ENCODE peak calls at places on chromosomes 2 and 18, in ten cellular contexts. B is activated CD4-positive, alpha-beta T cell treated with anti-CD3 and anti-CD28 coated beads, Interleukin-2, amount 10 ng/mL, durations not matched to agents 7 days and 5 days; V is ovary; F is Kasumi-1; A is sigmoid colon; Z is GM13977; P is effector memory CD8-positive, alpha-beta T cell; N is naive thymus-derived CD8-positive, alpha-beta T cell; U is astrocyte of the spinal cord; I is left lung. J is an unnamed sample.

GRCh38 chr2:42771546-42772153 is 7.7 kb upstream of the OXER1 start:
- DNase-seq in P (no peak), F (no peak), N (no peak), I (no peak), A (peak), V (no peak), B (no peak), U (no peak), Z (no peak), J (no peak)

GRCh38 chr2:220946552-220946951 is 625.6 kb downstream of the EPHA4 start:
- DNase-seq in I (no peak), F (no peak), Z (no peak), N (no peak), U (no peak), P (no peak), B (no peak), V (no peak), A (no peak), J (no peak)

GRCh38 chr2:41920812-41921211 is 127.0 kb upstream of the PKDCC start:
- DNase-seq in P (no peak), B (no peak), I (no peak), N (no peak), F (no peak), V (no peak), U (no peak), A (no peak), Z (no peak), J (no peak)

GRCh38 chr2:96530474-96531357 is 5.8 kb upstream of the ARID5A start:
- DNase-seq in N (no peak), P (no peak), V (no peak), I (no peak), F (no peak), Z (no peak), U (no peak), A (peak), B (no peak), J (no peak)

GRCh38 chr18:27808678-27809077 is 368.3 kb downstream of the CDH2 start:
- DNase-seq in N (no peak), F (peak), V (no peak), P (no peak), A (no peak), Z (no peak), I (no peak), B (no peak), U (peak), J (no peak)

GRCh38 chr2:218074031-218074430 is 5.0 kb downstream of the RUFY4 start:
- DNase-seq in U (no peak), B (peak), N (no peak), Z (peak), A (no peak), P (no peak), V (no peak), F (peak), I (no peak), J (peak)

GRCh38 chr2:237665713-237666143 is 38.3 kb downstream of the LRRFIP1 start:
- DNase-seq in B (no peak), V (no peak), P (no peak), F (no peak), Z (peak), I (no peak), U (no peak), N (no peak), A (no peak), J (no peak)

GRCh38 chr2:101827246-101827645 is 129.7 kb downstream of the MAP4K4 start:
- DNase-seq in N (no peak), V (no peak), P (no peak), A (no peak), B (no peak), I (no peak), U (peak), Z (no peak), F (no peak), J (no peak)

GRCh38 chr2:228535396-228535795 is 353.9 kb upstream of the SPHKAP start:
- DNase-seq in A (no peak), Z (no peak), F (peak), U (no peak), I (no peak), V (no peak), N (no peak), P (no peak), B (no peak), J (no peak)

GRCh38 chr2:210445116-210445707 is 31.3 kb downstream of the LANCL1 start:
- DNase-seq in U (peak), I (no peak), N (no peak), B (no peak), A (no peak), P (no peak), Z (peak), F (peak), V (no peak), J (no peak)

GRCh38 chr18:23377669-23378469 is 75.2 kb upstream of the RIOK3 start:
- DNase-seq in V (no peak), I (no peak), N (no peak), P (no peak), F (no peak), Z (peak), B (peak), U (peak), A (no peak), J (no peak)

GRCh38 chr2:197079414-197079813 is 152.9 kb upstream of the PGAP1 start:
- DNase-seq in A (no peak), P (no peak), I (no peak), N (no peak), F (no peak), V (peak), B (no peak), U (peak), Z (no peak), J (no peak)

GRCh38 chr2:67724261-67724660 is 327.1 kb downstream of the ETAA1 start:
- DNase-seq in N (no peak), F (no peak), U (no peak), A (no peak), P (no peak), Z (no peak), I (no peak), B (no peak), V (no peak), J (no peak)

GRCh38 chr2:12008425-12009061 is 262.1 kb downstream of the LPIN1 start:
- DNase-seq in V (no peak), P (no peak), B (no peak), I (no peak), N (no peak), Z (peak), A (no peak), F (no peak), U (peak), J (no peak)

GRCh38 chr2:217418090-217418489 is 558.2 kb upstream of the TNP1 start:
- DNase-seq in I (no peak), B (no peak), Z (no peak), F (no peak), A (no peak), V (no peak), N (no peak), P (no peak), U (no peak), J (no peak)

GRCh38 chr18:76569644-76570415 is 74.8 kb upstream of the ZNF516 start:
- DNase-seq in U (no peak), P (no peak), B (no peak), I (no peak), A (no peak), Z (no peak), F (no peak), V (no peak), N (no peak), J (no peak)

GRCh38 chr2:30149976-30150375 is 3.2 kb downstream of the YPEL5 start:
- DNase-seq in A (no peak), I (no peak), F (no peak), N (no peak), B (no peak), Z (no peak), U (no peak), V (no peak), P (no peak), J (no peak)

GRCh38 chr2:235008584-235009044 is 56.8 kb downstream of the SH3BP4 start:
- DNase-seq in P (no peak), B (no peak), F (no peak), U (no peak), A (no peak), N (no peak), I (no peak), V (no peak), Z (no peak), J (no peak)

GRCh38 chr2:136242687-136243277 is 124.8 kb upstream of the CXCR4 start:
- DNase-seq in N (peak), F (no peak), A (no peak), Z (no peak), P (peak), V (no peak), U (no peak), B (peak), I (no peak), J (peak)

GRCh38 chr2:37156857-37157714 is at the start of gene EIF2AK2:
- DNase-seq in P (peak), V (peak), Z (peak), I (peak), B (peak), F (peak), U (peak), A (peak), N (peak), J (peak)

GRCh38 chr18:77557030-77557429 is 307.4 kb downstream of the GALR1 start:
- DNase-seq in I (no peak), F (peak), U (peak), V (no peak), N (no peak), Z (no peak), A (no peak), P (no peak), B (no peak), J (peak)

GRCh38 chr2:47602996-47603395 is 179.9 kb upstream of the MSH6 start:
- DNase-seq in V (no peak), Z (no peak), I (no peak), N (no peak), P (no peak), B (no peak), F (no peak), U (no peak), A (no peak), J (no peak)

GRCh38 chr2:22355816-22356433 is 1029.1 kb upstream of the KLHL29 start:
- DNase-seq in A (peak), N (peak), B (peak), P (peak), Z (peak), I (peak), V (no peak), U (no peak), F (peak), J (peak)

GRCh38 chr2:232869138-232870001 is 694 bp upstream of the SNORC start:
- DNase-seq in U (no peak), P (no peak), A (peak), F (no peak), I (no peak), N (no peak), Z (no peak), V (no peak), B (no peak), J (no peak)

GRCh38 chr2:67510745-67511144 is 113.6 kb downstream of the ETAA1 start:
- DNase-seq in B (no peak), F (no peak), P (no peak), U (peak), V (no peak), Z (no peak), A (no peak), I (no peak), N (no peak), J (no peak)